ENCODE peak calls at places on chromosome 4, in seven cellular contexts. R is brain microvascular endothelial cell, Q is AG04450, A is BE2C, F is MM.1S, S is HL-60, B is SK-N-SH. I is an unnamed sample.

GRCh38 chr4:162685401-162685800 is 481.3 kb downstream of the NAF1 start:
- DNase-seq in R (no peak), Q (no peak), A (no peak), F (no peak), S (no peak), B (no peak), I (no peak)

GRCh38 chr4:121736735-121737351 is 28.1 kb downstream of the SMIM43 start:
- DNase-seq in R (peak; percentile 64), Q (no peak), A (peak; percentile 55), F (peak; percentile 35), S (peak; percentile 42), B (peak; percentile 45), I (no peak)

GRCh38 chr4:48436318-48436717 is 46.8 kb upstream of the SLC10A4 start:
- DNase-seq in R (no peak), Q (no peak), A (no peak), F (no peak), S (no peak), B (no peak), I (no peak)

GRCh38 chr4:182880387-182881356 is 36.5 kb downstream of the DCTD start:
- DNase-seq in R (no peak), Q (no peak), A (peak; percentile 64), F (no peak), S (no peak), B (no peak), I (no peak)

GRCh38 chr4:72209600-72209999 is 177.8 kb downstream of the NPFFR2 start:
- DNase-seq in R (no peak), Q (no peak), A (no peak), F (no peak), S (no peak), B (no peak), I (no peak)

GRCh38 chr4:70425306-70425705 is 27.6 kb downstream of the OPRPN start:
- DNase-seq in R (no peak), Q (no peak), A (no peak), F (no peak), S (no peak), B (no peak), I (no peak)

GRCh38 chr4:85127653-85128052 is 161.2 kb upstream of the WDFY3 start:
- DNase-seq in R (no peak), Q (no peak), A (peak; percentile 81), F (peak; percentile 33), S (peak; percentile 23), B (peak; percentile 77), I (peak; percentile 18)

GRCh38 chr4:74535471-74535870 is 90.5 kb downstream of the AREG start:
- DNase-seq in R (no peak), Q (no peak), A (no peak), F (no peak), S (no peak), B (no peak), I (no peak)

GRCh38 chr4:165964591-165964990 is 91.6 kb downstream of the TLL1 start:
- DNase-seq in R (no peak), Q (no peak), A (no peak), F (no peak), S (no peak), B (no peak), I (no peak)

GRCh38 chr4:107423677-107424405 is 296.2 kb downstream of the PAPSS1 start:
- DNase-seq in R (peak; percentile 4), Q (no peak), A (no peak), F (no peak), S (no peak), B (no peak), I (no peak)

GRCh38 chr4:17197070-17197469 is 298.6 kb upstream of the LDB2 start:
- DNase-seq in R (no peak), Q (no peak), A (no peak), F (no peak), S (no peak), B (no peak), I (no peak)

GRCh38 chr4:99447079-99447478 is 11.9 kb upstream of the ADH7 start:
- DNase-seq in R (peak; percentile 57), Q (peak; percentile 7), A (no peak), F (peak; percentile 30), S (no peak), B (no peak), I (peak; percentile 28)

GRCh38 chr4:92477309-92477708 is 173.5 kb downstream of the GRID2 start:
- DNase-seq in R (no peak), Q (no peak), A (no peak), F (no peak), S (no peak), B (no peak), I (no peak)

GRCh38 chr4:15681372-15682339 is at the start of gene FAM200B:
- DNase-seq in R (peak; percentile 98), Q (peak; percentile 96), A (peak; percentile 100), F (peak; percentile 98), S (peak; percentile 99), B (peak; percentile 99), I (peak; percentile 96)

GRCh38 chr4:15682340-15682725 is 706 bp downstream of the FAM200B start:
- DNase-seq in R (no peak), Q (no peak), A (no peak), F (no peak), S (no peak), B (no peak), I (no peak)

GRCh38 chr4:15684498-15684897 is 2.9 kb downstream of the FAM200B start:
- DNase-seq in R (no peak), Q (no peak), A (no peak), F (no peak), S (no peak), B (no peak), I (no peak)

GRCh38 chr4:15681067-15681371 is 608 bp upstream of the FAM200B start:
- DNase-seq in R (no peak), Q (no peak), A (no peak), F (no peak), S (no peak), B (no peak), I (no peak)

DNA sequence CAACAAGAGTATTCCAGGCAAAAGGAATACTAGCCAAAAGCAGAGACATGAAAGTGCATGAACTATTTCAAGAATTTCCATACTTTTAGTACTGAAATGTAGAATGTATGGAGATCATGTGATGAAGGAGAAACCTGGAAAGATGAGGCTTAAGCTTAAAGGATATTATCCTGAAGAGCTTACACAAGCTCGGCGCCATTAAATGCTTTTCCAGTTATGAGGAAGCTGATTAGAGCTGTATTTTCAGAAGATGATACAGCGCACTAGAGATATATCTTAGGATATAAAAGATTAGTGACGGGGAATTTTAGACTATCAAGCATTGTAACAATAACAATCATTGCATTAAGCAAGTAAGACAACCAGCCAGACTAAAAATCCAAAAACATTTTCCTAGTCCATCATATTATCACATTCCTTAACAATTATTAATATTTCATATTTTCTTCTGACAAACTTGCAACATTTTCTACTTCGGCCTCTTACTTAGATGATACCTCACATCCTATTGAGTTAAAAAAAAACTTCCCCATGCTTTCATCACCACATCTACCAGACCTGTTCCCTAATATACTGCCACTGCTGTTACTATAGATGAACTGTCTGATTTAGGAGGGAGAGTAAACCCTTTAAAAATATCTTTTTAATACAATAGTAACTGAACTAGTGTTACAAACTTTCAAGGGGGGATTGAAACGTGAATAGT is 1.3 kb downstream of the FAM200B start:
- DNase-seq in R (no peak), Q (no peak), A (no peak), F (no peak), S (no peak), B (no peak), I (no peak)
- H3K4me3 ChIP-seq in R (peak overlapping the region; percentile 78), Q (peak overlapping the region; percentile 90), A (peak overlapping the region; percentile 95), F (no peak overlapping the region), S (peak overlapping the region; percentile 85), B (peak overlapping the region; percentile 96), I (peak overlapping the region; percentile 91)

DNA sequence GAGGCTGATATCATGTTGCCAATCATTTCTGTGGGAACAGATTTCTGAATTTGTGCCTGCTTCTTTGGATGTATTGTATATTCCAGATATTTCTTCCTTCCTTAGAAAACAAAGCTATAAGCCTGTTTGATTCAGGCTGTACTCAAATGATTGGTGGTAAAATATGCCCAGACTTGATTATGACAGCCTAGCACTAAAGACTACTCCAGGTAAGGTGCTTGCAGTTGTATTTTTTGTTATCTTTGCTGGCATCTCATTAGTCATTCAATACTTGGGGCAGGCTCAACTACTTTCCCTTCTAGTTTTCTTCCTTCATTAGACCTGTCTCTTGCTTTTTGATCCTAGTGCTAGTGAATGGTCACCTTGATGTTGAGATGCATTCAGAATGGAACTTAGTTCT is 90.6 kb downstream of the ZNF518B start:
- DNase-seq in R (no peak), Q (no peak), A (no peak), F (no peak), S (no peak), B (no peak), I (no peak)
- H3K27me3 ChIP-seq in R (no peaks in the 10 kb centered on the region), Q (no peaks in the 10 kb centered on the region), A (no peaks in the 10 kb centered on the region), F (no peaks in the 10 kb centered on the region), S (peaks cover 2% of the 10 kb centered on the region), B (no peaks in the 10 kb centered on the region), I (peaks cover 1% of the 10 kb centered on the region)

DNA sequence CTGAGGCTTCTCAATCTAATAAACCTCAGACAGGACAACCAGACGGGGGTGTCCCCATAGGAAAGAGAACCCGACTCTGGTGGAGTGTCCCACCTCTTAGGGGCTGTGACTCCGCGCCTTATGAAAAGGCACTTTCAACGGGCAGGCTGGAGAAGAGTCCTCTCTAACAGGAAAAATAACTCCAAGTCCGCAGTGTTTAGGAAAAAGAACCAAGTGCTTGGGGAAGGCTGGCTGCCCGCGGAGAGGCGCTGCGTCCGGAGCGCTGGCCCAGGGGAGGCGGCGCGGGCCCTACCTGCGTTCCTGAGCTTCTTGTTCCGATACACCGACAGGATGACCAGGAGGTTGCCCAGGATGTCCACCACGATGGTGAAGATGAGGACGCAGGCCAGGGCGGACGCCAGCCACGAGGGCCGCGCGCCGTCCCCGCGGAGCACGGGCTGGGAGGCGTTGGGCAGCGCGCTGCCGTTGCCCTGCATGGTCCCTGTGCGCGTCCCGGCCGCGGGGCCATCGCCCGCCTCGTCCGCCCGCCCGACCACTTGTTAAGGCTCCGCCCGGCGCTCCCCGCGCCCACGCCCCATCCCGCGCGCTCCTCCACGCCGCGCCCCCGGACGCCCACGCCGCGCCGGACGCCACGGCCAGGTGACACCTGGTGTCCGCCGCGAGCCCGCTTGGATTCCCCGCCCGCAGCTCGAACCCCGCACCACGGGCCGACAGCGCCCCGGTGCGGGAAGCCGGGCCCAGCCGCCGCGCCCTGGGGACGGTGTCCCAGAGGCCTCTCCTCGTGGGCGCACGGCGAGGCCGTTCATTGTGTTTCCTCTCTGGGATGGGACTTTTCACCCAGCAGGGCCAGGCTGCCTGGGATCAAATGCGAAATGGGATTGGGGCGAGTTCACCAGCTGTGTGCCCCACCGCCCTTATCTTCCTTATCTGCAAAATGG is at the start of gene MTNR1A:
- DNase-seq in R (no peak), Q (no peak), A (no peak), F (no peak), S (no peak), B (peak; percentile 48), I (no peak)
- TF ChIP-seq CTCF in R (no peak), Q (no peak), A (no peak), F (no peak), S (no peak), B (no peak), I (no peak)

DNA sequence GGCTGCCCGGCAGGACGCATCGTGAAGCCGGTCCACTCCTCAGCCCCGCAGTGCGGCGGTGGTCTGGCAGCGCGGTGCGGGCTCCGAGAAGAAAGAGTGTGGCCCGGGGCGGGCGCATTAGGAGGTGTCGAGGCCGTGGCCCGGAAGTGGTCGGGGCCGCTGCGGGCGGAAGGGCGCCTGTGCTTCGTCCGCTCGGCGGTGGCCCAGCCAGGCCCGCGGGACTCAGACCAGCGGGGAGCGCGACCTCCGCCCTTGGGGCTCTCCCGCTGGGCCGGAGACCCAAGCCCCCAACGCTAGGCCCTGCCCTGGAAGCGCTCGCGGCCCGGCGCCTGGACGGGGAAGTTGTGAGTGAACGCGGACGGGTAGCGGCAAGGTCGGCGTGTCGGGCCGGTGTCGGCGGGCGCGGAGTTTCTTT is 60.0 kb downstream of the HS3ST1 start:
- DNase-seq in R (no peak), Q (no peak), A (no peak), F (no peak), S (no peak), B (no peak), I (no peak)
- H3K4me3 ChIP-seq in R (no peak overlapping the region), Q (no peak overlapping the region), A (no peak overlapping the region), F (no peak overlapping the region), S (no peak overlapping the region), B (no peak overlapping the region), I (peak overlapping the region; percentile 44)